ENCODE peak calls at places on chromosomes 4 and X, in four cellular contexts. One of them, this sample, is unnamed.

GRCh38 chr4:137545461-137545861 is 13.2 kb upstream of the PCDH18 start:
- DNase-seq in esophagus muscularis mucosa: no peak
- DNase-seq in A549: peak; percentile 13
- DNase-seq in tibial nerve: no peak
- DNase-seq in this sample: no peak

GRCh38 chr4:118557298-118557851 is 127.8 kb upstream of the METTL14 start:
- DNase-seq in tibial nerve: no peak
- DNase-seq in esophagus muscularis mucosa: no peak
- DNase-seq in A549: no peak
- DNase-seq in this sample: no peak

GRCh38 chrX:34559325-34559724 is 97.8 kb downstream of the TMEM47 start:
- DNase-seq in A549: peak; percentile 13
- DNase-seq in esophagus muscularis mucosa: no peak
- DNase-seq in tibial nerve: no peak
- DNase-seq in this sample: no peak

GRCh38 chr4:94934864-94935263 is 177.1 kb downstream of the BMPR1B start:
- DNase-seq in esophagus muscularis mucosa: no peak
- DNase-seq in tibial nerve: no peak
- DNase-seq in A549: peak; percentile 29
- DNase-seq in this sample: no peak

GRCh38 chr4:73593631-73594241 is 26.5 kb downstream of the RASSF6 start:
- DNase-seq in esophagus muscularis mucosa: no peak
- DNase-seq in A549: peak; percentile 44
- DNase-seq in tibial nerve: no peak
- DNase-seq in this sample: no peak

GRCh38 chr4:26803462-26803861 is 57.2 kb upstream of the STIM2 start:
- DNase-seq in esophagus muscularis mucosa: peak; percentile 84
- DNase-seq in tibial nerve: no peak
- DNase-seq in A549: no peak
- DNase-seq in this sample: no peak

GRCh38 chrX:133838761-133839676 is 146.4 kb downstream of the GPC3 start:
- DNase-seq in esophagus muscularis mucosa: no peak
- DNase-seq in A549: peak; percentile 33
- DNase-seq in tibial nerve: no peak
- DNase-seq in this sample: no peak

GRCh38 chr4:61177361-61177760 is 22.8 kb upstream of the ADGRL3 start:
- DNase-seq in tibial nerve: no peak
- DNase-seq in esophagus muscularis mucosa: no peak
- DNase-seq in A549: no peak
- DNase-seq in this sample: no peak

GRCh38 chr4:173522160-173522873 is 7.7 kb downstream of the HAND2 start:
- DNase-seq in esophagus muscularis mucosa: peak; percentile 93
- DNase-seq in tibial nerve: peak; percentile 76
- DNase-seq in A549: no peak
- DNase-seq in this sample: no peak

GRCh38 chrX:22300130-22300529 is 27.4 kb downstream of the CBLL2 start:
- DNase-seq in tibial nerve: no peak
- DNase-seq in A549: peak; percentile 5
- DNase-seq in esophagus muscularis mucosa: no peak
- DNase-seq in this sample: peak; percentile 42

GRCh38 chr4:69038582-69038981 is 57.7 kb upstream of the UGT2B7 start:
- DNase-seq in tibial nerve: no peak
- DNase-seq in esophagus muscularis mucosa: no peak
- DNase-seq in A549: peak; percentile 34
- DNase-seq in this sample: no peak

GRCh38 chrX:149461746-149462145 is 43.4 kb downstream of the IDS start:
- DNase-seq in A549: no peak
- DNase-seq in esophagus muscularis mucosa: no peak
- DNase-seq in tibial nerve: no peak
- DNase-seq in this sample: no peak

GRCh38 chr4:11719879-11720278 is 291.2 kb upstream of the HS3ST1 start:
- DNase-seq in A549: no peak
- DNase-seq in esophagus muscularis mucosa: no peak
- DNase-seq in tibial nerve: no peak
- DNase-seq in this sample: peak; percentile 37

GRCh38 chr4:95181446-95182306 is 367.1 kb downstream of the UNC5C start:
- DNase-seq in esophagus muscularis mucosa: peak; percentile 45
- DNase-seq in tibial nerve: no peak
- DNase-seq in A549: no peak
- DNase-seq in this sample: no peak

GRCh38 chr4:106763044-106763443 is 273.1 kb downstream of the DKK2 start:
- DNase-seq in tibial nerve: no peak
- DNase-seq in A549: no peak
- DNase-seq in esophagus muscularis mucosa: no peak
- DNase-seq in this sample: no peak

GRCh38 chr4:93839704-93840103 is 11.2 kb downstream of the ATOH1 start:
- DNase-seq in esophagus muscularis mucosa: no peak
- DNase-seq in tibial nerve: no peak
- DNase-seq in A549: no peak
- DNase-seq in this sample: no peak

GRCh38 chr4:143626134-143626859 is 74.2 kb downstream of the FREM3 start:
- DNase-seq in esophagus muscularis mucosa: no peak
- DNase-seq in tibial nerve: peak; percentile 72
- DNase-seq in A549: no peak
- DNase-seq in this sample: peak; percentile 29

GRCh38 chr4:98778206-98778605 is 119.8 kb upstream of the TSPAN5 start:
- DNase-seq in A549: peak; percentile 78
- DNase-seq in esophagus muscularis mucosa: no peak
- DNase-seq in tibial nerve: no peak
- DNase-seq in this sample: no peak

GRCh38 chr4:68175562-68176155 is 46.0 kb upstream of the TMPRSS11F start:
- DNase-seq in A549: peak; percentile 42
- DNase-seq in tibial nerve: no peak
- DNase-seq in esophagus muscularis mucosa: no peak
- DNase-seq in this sample: no peak

DNA sequence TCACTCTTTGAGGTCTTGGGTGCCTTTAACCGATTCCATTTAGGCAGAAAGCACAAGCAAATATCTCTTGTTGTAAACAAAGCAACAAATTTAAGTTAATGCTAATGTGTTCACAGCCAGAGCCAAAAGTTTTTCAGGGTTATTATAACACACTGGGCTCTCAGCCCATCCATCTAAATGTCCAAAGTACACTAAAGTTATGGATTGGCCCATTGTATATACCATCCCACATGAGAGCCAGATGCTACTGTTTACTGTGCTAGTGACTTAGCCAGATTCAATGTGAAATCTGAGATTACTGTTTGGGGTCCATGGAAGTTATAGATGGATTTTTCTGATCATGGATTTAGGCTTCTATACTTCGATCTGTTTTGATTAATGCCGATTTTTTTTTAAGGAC is 186.7 kb downstream of the LARP7 start:
- DNase-seq in tibial nerve: no peak
- DNase-seq in esophagus muscularis mucosa: no peak
- DNase-seq in A549: no peak
- DNase-seq in this sample: no peak
- H3K4me3 ChIP-seq in tibial nerve: no peak overlapping the region
- H3K4me3 ChIP-seq in esophagus muscularis mucosa: no peak overlapping the region
- H3K4me3 ChIP-seq in A549: no peak overlapping the region
- H3K4me3 ChIP-seq in this sample: no peak overlapping the region

GRCh38 chr4:74682567-74683359 is 111.6 kb downstream of the BTC start:
- DNase-seq in esophagus muscularis mucosa: no peak
- DNase-seq in tibial nerve: no peak
- DNase-seq in A549: peak; percentile 88
- DNase-seq in this sample: no peak
- TF ChIP-seq EP300 in esophagus muscularis mucosa: no peak
- TF ChIP-seq EP300 in tibial nerve: no peak
- TF ChIP-seq EP300 in A549: no peak
- TF ChIP-seq EP300 in this sample: no peak

GRCh38 chrX:41108684-41109205 is 23.5 kb downstream of the USP9X start:
- DNase-seq in esophagus muscularis mucosa: no peak
- DNase-seq in A549: no peak
- DNase-seq in tibial nerve: no peak
- DNase-seq in this sample: no peak
- H3K4me3 ChIP-seq in esophagus muscularis mucosa: no peak overlapping the region
- H3K4me3 ChIP-seq in A549: no peak overlapping the region
- H3K4me3 ChIP-seq in tibial nerve: no peak overlapping the region
- H3K4me3 ChIP-seq in this sample: no peak overlapping the region

DNA sequence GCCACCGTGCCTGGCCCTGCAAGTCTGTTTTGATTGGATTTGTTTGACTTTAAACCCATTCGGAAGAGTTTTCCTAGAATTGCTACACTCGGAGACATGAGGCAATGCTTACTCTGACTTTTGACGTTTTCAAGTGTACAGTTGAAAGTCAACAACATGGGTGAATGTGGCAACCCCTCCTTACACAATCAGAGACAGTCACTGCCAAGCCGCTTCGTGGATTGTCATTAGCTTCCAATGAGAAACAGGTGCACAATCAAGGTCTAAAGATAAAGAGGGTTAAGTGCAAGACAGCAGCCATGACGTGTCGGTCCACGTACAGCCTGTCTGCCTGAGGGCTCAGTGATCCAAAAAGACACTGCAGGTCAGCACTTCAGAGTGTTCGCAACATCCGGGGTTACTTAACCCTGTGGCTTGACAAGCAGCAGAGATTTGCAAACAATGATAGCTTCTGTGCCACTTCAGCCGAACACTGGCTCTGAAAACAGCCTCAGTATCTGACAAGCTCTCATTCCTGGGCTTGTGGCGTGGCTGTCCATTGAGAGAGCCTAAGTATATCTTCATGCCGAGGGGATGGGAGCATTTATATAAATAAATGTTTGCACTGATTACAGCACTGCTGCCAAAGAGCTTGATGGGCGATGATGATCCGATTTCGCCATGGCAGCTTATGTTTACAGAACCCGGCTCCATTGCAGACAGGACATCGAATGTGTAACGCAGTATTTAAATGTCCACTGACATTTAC is 180.0 kb downstream of the DHRSX start:
- DNase-seq in esophagus muscularis mucosa: no peak
- DNase-seq in tibial nerve: peak; percentile 14
- DNase-seq in A549: peak; percentile 91
- DNase-seq in this sample: peak; percentile 87
- TF ChIP-seq EP300 in esophagus muscularis mucosa: no peak
- TF ChIP-seq EP300 in tibial nerve: no peak
- TF ChIP-seq EP300 in A549: peak; percentile 67
- TF ChIP-seq EP300 in this sample: no peak

GRCh38 chrX:101079736-101080135 is 1.1 kb downstream of the TMEM35A start:
- DNase-seq in A549: no peak
- DNase-seq in tibial nerve: no peak
- DNase-seq in esophagus muscularis mucosa: no peak
- DNase-seq in this sample: no peak

GRCh38 chrX:101079223-101079622 is 544 bp downstream of the TMEM35A start:
- DNase-seq in tibial nerve: no peak
- DNase-seq in A549: no peak
- DNase-seq in esophagus muscularis mucosa: no peak
- DNase-seq in this sample: no peak

GRCh38 chrX:101081257-101081656 is 2.6 kb downstream of the TMEM35A start:
- DNase-seq in esophagus muscularis mucosa: no peak
- DNase-seq in tibial nerve: no peak
- DNase-seq in A549: no peak
- DNase-seq in this sample: no peak

GRCh38 chrX:101080326-101080725 is 1.6 kb downstream of the TMEM35A start:
- DNase-seq in A549: no peak
- DNase-seq in esophagus muscularis mucosa: no peak
- DNase-seq in tibial nerve: no peak
- DNase-seq in this sample: no peak

DNA sequence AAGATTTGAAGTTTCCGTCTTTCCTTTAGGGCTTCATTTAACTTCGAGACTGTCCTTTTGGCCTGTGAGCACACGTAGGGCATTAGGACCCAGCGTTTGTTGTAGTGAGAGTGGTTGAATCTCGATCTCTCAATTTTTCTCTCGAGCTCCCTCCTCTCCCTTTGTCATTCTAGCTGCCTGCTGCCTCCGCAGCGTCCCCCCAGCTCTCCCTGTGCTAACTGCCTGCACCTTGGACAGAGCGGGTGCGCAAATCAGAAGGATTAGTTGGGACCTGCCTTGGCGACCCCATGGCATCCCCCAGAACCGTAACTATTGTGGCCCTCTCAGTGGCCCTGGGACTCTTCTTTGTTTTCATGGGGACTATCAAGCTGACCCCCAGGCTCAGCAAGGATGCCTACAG is at the start of gene TMEM35A:
- DNase-seq in esophagus muscularis mucosa: no peak
- DNase-seq in A549: no peak
- DNase-seq in tibial nerve: no peak
- DNase-seq in this sample: no peak
- H3K4me3 ChIP-seq in esophagus muscularis mucosa: peak within 1 kb of the TSS; percentile 60
- H3K4me3 ChIP-seq in A549: no peak within 1 kb of the TSS
- H3K4me3 ChIP-seq in tibial nerve: peak within 1 kb of the TSS; percentile 48
- H3K4me3 ChIP-seq in this sample: peak within 1 kb of the TSS; percentile 24

DNA sequence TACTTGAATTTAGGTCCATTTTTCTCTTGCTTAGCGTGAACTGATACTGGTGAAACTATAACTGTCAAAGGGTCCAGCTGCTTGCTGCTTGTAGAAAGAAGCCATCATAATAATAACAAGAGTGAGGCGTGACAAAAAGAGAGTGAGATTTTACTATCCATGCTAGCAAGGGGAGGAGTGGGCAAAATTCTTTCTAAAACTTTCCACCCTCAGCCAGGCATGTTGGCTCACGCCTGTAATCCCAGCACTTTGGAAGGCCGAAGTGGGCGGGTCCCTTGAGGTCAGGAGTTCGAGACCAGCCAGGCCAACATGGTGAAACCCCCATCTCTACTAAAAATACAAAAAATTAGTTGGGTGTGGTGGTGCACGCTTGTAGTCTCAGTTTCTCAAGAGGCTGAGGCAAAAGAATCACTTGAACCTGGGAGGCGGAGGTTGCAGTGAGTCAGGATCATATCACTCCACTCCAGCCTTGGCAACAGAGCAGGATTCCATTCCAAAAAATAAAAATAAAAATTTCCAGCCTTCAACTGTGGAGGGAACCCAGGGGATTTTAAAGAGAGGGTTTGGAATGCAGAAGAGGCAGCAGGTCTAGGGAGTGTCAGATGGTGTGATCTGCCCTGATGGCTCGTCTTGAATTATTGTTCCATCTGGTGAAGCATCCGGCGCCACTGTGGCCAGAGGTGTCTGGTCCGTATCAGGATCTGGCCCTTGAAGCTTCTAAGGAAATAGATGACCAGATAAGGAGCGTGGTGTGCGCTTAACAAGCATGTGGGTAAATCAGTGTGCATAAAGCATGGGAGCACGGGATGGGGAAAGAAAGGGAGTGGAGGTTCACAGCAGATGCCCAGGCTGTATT is 51.8 kb downstream of the LRP2BP start:
- DNase-seq in tibial nerve: peak; percentile 18
- DNase-seq in esophagus muscularis mucosa: no peak
- DNase-seq in A549: no peak
- DNase-seq in this sample: no peak
- TF ChIP-seq EP300 in tibial nerve: no peak
- TF ChIP-seq EP300 in esophagus muscularis mucosa: no peak
- TF ChIP-seq EP300 in A549: no peak
- TF ChIP-seq EP300 in this sample: no peak

GRCh38 chr4:41881931-41882621 is 53.2 kb upstream of the TMEM33 start:
- DNase-seq in A549: peak; percentile 28
- DNase-seq in tibial nerve: no peak
- DNase-seq in esophagus muscularis mucosa: no peak
- DNase-seq in this sample: peak; percentile 81
- H3K4me3 ChIP-seq in A549: peak overlapping the region; percentile 72
- H3K4me3 ChIP-seq in tibial nerve: peak overlapping the region; percentile 50
- H3K4me3 ChIP-seq in esophagus muscularis mucosa: peak overlapping the region; percentile 59
- H3K4me3 ChIP-seq in this sample: peak overlapping the region; percentile 2

GRCh38 chr4:109730294-109731051 is 603 bp upstream of the PLA2G12A start:
- DNase-seq in esophagus muscularis mucosa: no peak
- DNase-seq in A549: peak; percentile 56
- DNase-seq in tibial nerve: no peak
- DNase-seq in this sample: peak; percentile 44
- TF ChIP-seq EP300 in esophagus muscularis mucosa: no peak
- TF ChIP-seq EP300 in A549: no peak
- TF ChIP-seq EP300 in tibial nerve: no peak
- TF ChIP-seq EP300 in this sample: no peak